ENCODE peak calls at places on chromosomes 16 and 17, in ten cellular contexts. I is NCI-H774, N is T-helper 17 cell, O is kidney tubule cell, T is T-cell, M is heart right ventricle, R is cardiac muscle cell, A is mammary epithelial cell, L is GM19239, V is AG10803. Y is an unnamed sample.

GRCh38 chr17:1766382-1767135 is 4.7 kb downstream of the SERPINF1 start:
- DNase-seq in M (peak), R (no peak), I (no peak), A (no peak), V (no peak), T (no peak), N (no peak), L (no peak), O (no peak), Y (no peak)

GRCh38 chr16:10886739-10887269 is 9.8 kb downstream of the CIITA start:
- DNase-seq in N (no peak), I (no peak), A (no peak), L (no peak), T (no peak), M (no peak), V (no peak), R (no peak), O (no peak), Y (no peak)

GRCh38 chr17:65664296-65664695 is 102.8 kb upstream of the AXIN2 start:
- DNase-seq in I (no peak), M (no peak), T (no peak), O (no peak), N (no peak), R (no peak), V (peak), A (no peak), L (no peak), Y (no peak)

GRCh38 chr17:32494621-32495346 is 8.0 kb downstream of the CDK5R1 start:
- DNase-seq in V (no peak), O (no peak), A (no peak), T (no peak), L (no peak), N (no peak), R (no peak), I (no peak), M (no peak), Y (no peak)

GRCh38 chr16:56617212-56618085 is 8.1 kb upstream of the MT1E start:
- DNase-seq in M (peak), L (no peak), N (no peak), T (no peak), I (no peak), A (peak), O (peak), R (peak), V (peak), Y (no peak)

GRCh38 chr17:49434821-49435581 is 20.3 kb upstream of the PHB1 start:
- DNase-seq in V (peak), R (peak), O (peak), M (no peak), A (peak), L (peak), N (no peak), T (no peak), I (no peak), Y (no peak)

GRCh38 chr17:8273884-8274444 is 14.5 kb upstream of the RANGRF start:
- DNase-seq in A (no peak), N (no peak), T (no peak), R (no peak), V (no peak), M (no peak), L (no peak), O (peak), I (no peak), Y (no peak)

GRCh38 chr17:5526821-5527598 is 40.6 kb downstream of the MIS12 start:
- DNase-seq in T (no peak), V (peak), A (peak), I (peak), M (peak), R (peak), N (no peak), O (peak), L (peak), Y (peak)

GRCh38 chr17:32189343-32189742 is 47.0 kb downstream of the RHOT1 start:
- DNase-seq in L (no peak), I (no peak), O (no peak), T (no peak), V (no peak), N (no peak), R (no peak), A (no peak), M (no peak), Y (no peak)

GRCh38 chr17:63419949-63420867 is 25.9 kb downstream of the CYB561 start:
- DNase-seq in L (no peak), O (no peak), T (peak), A (no peak), R (no peak), V (no peak), I (no peak), N (no peak), M (no peak), Y (no peak)

GRCh38 chr17:82013341-82013740 is 9.3 kb downstream of the CENPX start:
- DNase-seq in I (no peak), N (no peak), A (no peak), O (no peak), R (no peak), M (peak), V (no peak), T (no peak), L (no peak), Y (no peak)

GRCh38 chr16:63422633-63423032 is 1386.4 kb upstream of the CDH8 start:
- DNase-seq in R (no peak), L (no peak), M (no peak), I (no peak), V (no peak), N (no peak), T (no peak), A (no peak), O (no peak), Y (no peak)

GRCh38 chr17:63842540-63843386 is at the start of gene SMARCD2:
- DNase-seq in V (peak), O (peak), T (peak), M (peak), L (peak), N (peak), A (peak), R (peak), I (peak), Y (peak)

GRCh38 chr16:49993579-49993978 is 31.4 kb upstream of the CNEP1R1 start:
- DNase-seq in R (no peak), V (peak), M (no peak), A (no peak), I (no peak), T (no peak), O (no peak), N (no peak), L (no peak), Y (no peak)

GRCh38 chr17:17351901-17352781 is 49.0 kb downstream of the NT5M start:
- DNase-seq in V (no peak), T (no peak), A (no peak), O (peak), R (no peak), L (no peak), I (no peak), M (peak), N (no peak), Y (no peak)

GRCh38 chr17:18960803-18961511 is 9.0 kb downstream of the SLC5A10 start:
- DNase-seq in V (peak), L (peak), O (peak), N (peak), M (peak), I (peak), R (peak), T (no peak), A (peak), Y (peak)

GRCh38 chr17:8494506-8495111 is 58.9 kb downstream of the NDEL1 start:
- DNase-seq in A (no peak), L (no peak), N (no peak), I (no peak), M (no peak), T (no peak), R (no peak), O (no peak), V (no peak), Y (no peak)

GRCh38 chr17:78131172-78132085 is 858 bp downstream of the TMC8 start:
- DNase-seq in L (no peak), V (no peak), I (no peak), M (peak), A (no peak), N (no peak), T (no peak), O (no peak), R (no peak), Y (no peak)

GRCh38 chr16:67238806-67239470 is 8.3 kb downstream of the FHOD1 start:
- DNase-seq in N (no peak), R (no peak), M (no peak), T (no peak), A (no peak), V (no peak), O (no peak), I (no peak), L (no peak), Y (no peak)

GRCh38 chr16:57530104-57530522 is 6.3 kb downstream of the CCDC102A start:
- DNase-seq in M (no peak), L (peak), R (no peak), T (peak), A (no peak), I (no peak), N (peak), O (peak), V (peak), Y (no peak)

GRCh38 chr16:29974291-29975133 is 844 bp downstream of the TAOK2 start:
- DNase-seq in O (peak), N (no peak), I (no peak), T (no peak), L (no peak), V (no peak), A (no peak), M (peak), R (peak), Y (no peak)

GRCh38 chr17:82876602-82877391 is 37.0 kb upstream of the ZNF750 start:
- DNase-seq in L (no peak), T (no peak), O (peak), I (no peak), A (peak), M (peak), N (no peak), R (peak), V (peak), Y (no peak)

GRCh38 chr17:43766413-43767052 is 7.9 kb upstream of the SOST start:
- DNase-seq in L (no peak), T (no peak), O (peak), A (no peak), R (peak), V (peak), I (peak), M (peak), N (peak), Y (no peak)

GRCh38 chr17:20121359-20122235 is 112.4 kb downstream of the SPECC1 start:
- DNase-seq in V (peak), M (peak), N (peak), L (peak), I (peak), T (peak), O (peak), A (peak), R (peak), Y (peak)

GRCh38 chr16:89117239-89117974 is 23.8 kb downstream of the ACSF3 start:
- DNase-seq in M (no peak), N (no peak), T (no peak), O (no peak), R (no peak), L (no peak), A (no peak), I (no peak), V (no peak), Y (no peak)

GRCh38 chr17:51487947-51488346 is 227.6 kb downstream of the UTP18 start:
- DNase-seq in I (no peak), T (no peak), A (peak), R (peak), M (no peak), V (no peak), O (peak), N (no peak), L (no peak), Y (no peak)

GRCh38 chr16:84614914-84615813 is 2.7 kb downstream of the COTL1 start:
- DNase-seq in T (no peak), L (no peak), N (no peak), R (no peak), M (no peak), A (no peak), V (no peak), O (no peak), I (no peak), Y (no peak)

Y was measured in GOT3.